ENCODE peak calls at places on chromosomes 6 and 20, in seven cellular contexts. A is mammary epithelial cell, Q is MM.1S, N is fibroblast of lung, O is PC-3, V is GM23248, K is HCT116. J is an unnamed sample.

GRCh38 chr6:108896111-108896661 is 48.0 kb downstream of the ARMC2 start:
- DNase-seq in V (peak; percentile 91), A (peak; percentile 77), N (peak; percentile 92), O (peak; percentile 38), Q (peak; percentile 92), K (no peak), J (peak; percentile 94)

GRCh38 chr6:15843226-15843625 is 180.4 kb upstream of the DTNBP1 start:
- DNase-seq in O (no peak), Q (no peak), N (no peak), V (no peak), A (no peak), K (no peak), J (no peak)

GRCh38 chr6:156057869-156058268 is 602.2 kb upstream of the NOX3 start:
- DNase-seq in K (no peak), N (no peak), Q (no peak), V (no peak), O (no peak), A (no peak), J (no peak)

GRCh38 chr20:49505518-49505917 is 23.1 kb upstream of the KCNB1 start:
- DNase-seq in Q (no peak), O (no peak), A (no peak), K (no peak), N (peak; percentile 11), V (peak; percentile 62), J (peak; percentile 67)

GRCh38 chr6:119119989-119120388 is 41.5 kb upstream of the FAM184A start:
- DNase-seq in V (peak; percentile 89), O (peak; percentile 15), Q (no peak), K (no peak), A (peak; percentile 45), N (peak; percentile 86), J (peak; percentile 70)

GRCh38 chr20:62768815-62769287 is 27.4 kb upstream of the MRGBP start:
- DNase-seq in A (peak; percentile 20), O (no peak), K (no peak), Q (no peak), N (no peak), V (peak; percentile 40), J (peak; percentile 70)

GRCh38 chr6:7559651-7560385 is 18.3 kb downstream of the DSP start:
- DNase-seq in O (peak; percentile 74), N (no peak), A (peak; percentile 92), K (no peak), V (peak; percentile 62), Q (no peak), J (no peak)

GRCh38 chr6:128425855-128426254 is 94.5 kb downstream of the PTPRK start:
- DNase-seq in V (no peak), N (no peak), Q (no peak), K (no peak), A (no peak), O (no peak), J (no peak)

GRCh38 chr20:60477958-60478357 is 519.7 kb downstream of the CDH26 start:
- DNase-seq in A (no peak), N (no peak), Q (no peak), V (no peak), K (no peak), O (no peak), J (no peak)

GRCh38 chr20:63290677-63291472 is 2.1 kb upstream of the COL20A1 start:
- DNase-seq in N (peak; percentile 12), Q (peak; percentile 26), A (peak; percentile 31), V (peak; percentile 70), K (peak; percentile 13), O (peak; percentile 62), J (peak; percentile 20)

GRCh38 chr6:142416179-142416578 is 114.4 kb downstream of the ADGRG6 start:
- DNase-seq in K (no peak), N (peak; percentile 91), A (peak; percentile 80), O (peak; percentile 41), Q (no peak), V (peak; percentile 98), J (peak; percentile 99)

GRCh38 chr6:126312013-126312665 is 27.8 kb upstream of the CENPW start:
- DNase-seq in K (peak; percentile 18), N (no peak), A (peak; percentile 43), Q (no peak), O (peak; percentile 49), V (peak; percentile 16), J (no peak)

GRCh38 chr20:31835977-31836852 is 9.2 kb downstream of the FOXS1 start:
- DNase-seq in Q (peak; percentile 86), K (peak; percentile 51), O (peak; percentile 94), A (peak; percentile 85), V (peak; percentile 97), N (peak; percentile 89), J (peak; percentile 91)

GRCh38 chr20:25382704-25383370 is 7.8 kb downstream of the ABHD12 start:
- DNase-seq in O (no peak), Q (no peak), N (no peak), V (no peak), K (no peak), A (no peak), J (no peak)

GRCh38 chr20:13322621-13323020 is 101.5 kb downstream of the ISM1 start:
- DNase-seq in Q (no peak), O (no peak), N (no peak), A (no peak), K (no peak), V (no peak), J (no peak)

GRCh38 chr6:64326939-64327338 is 691.3 kb downstream of the PHF3 start:
- DNase-seq in N (no peak), K (no peak), V (no peak), A (no peak), Q (no peak), O (no peak), J (no peak)

GRCh38 chr6:52253494-52253893 is 9.2 kb upstream of the IL17F start:
- DNase-seq in K (no peak), N (no peak), V (peak; percentile 64), O (no peak), Q (peak; percentile 22), A (peak; percentile 17), J (no peak)

GRCh38 chr6:18432180-18432579 is 45.0 kb downstream of the RNF144B start:
- DNase-seq in V (peak; percentile 68), K (no peak), N (peak; percentile 31), Q (no peak), O (peak; percentile 12), A (peak; percentile 93), J (peak; percentile 70)

GRCh38 chr20:22719250-22719649 is 134.9 kb upstream of the FOXA2 start:
- DNase-seq in Q (no peak), V (no peak), N (no peak), O (no peak), A (no peak), K (no peak), J (no peak)

GRCh38 chr20:1803216-1804128 is 91.7 kb upstream of the SIRPA start:
- DNase-seq in O (no peak), K (no peak), N (peak; percentile 59), A (no peak), Q (peak; percentile 79), V (peak; percentile 86), J (peak; percentile 68)

GRCh38 chr20:17675519-17676377 is 6.3 kb downstream of the RRBP1 start:
- DNase-seq in A (no peak), V (no peak), K (no peak), N (no peak), Q (no peak), O (no peak), J (no peak)

GRCh38 chr20:50153500-50154377 is at the start of gene PEDS1:
- DNase-seq in V (peak; percentile 98), O (peak; percentile 98), K (peak; percentile 66), Q (peak; percentile 90), N (peak; percentile 91), A (peak; percentile 91), J (peak; percentile 80)

GRCh38 chr6:5671162-5671561 is 335.6 kb downstream of the NRN1 start:
- DNase-seq in O (no peak), V (peak; percentile 69), N (peak; percentile 56), K (no peak), A (peak; percentile 32), Q (no peak), J (peak; percentile 59)

GRCh38 chr20:354298-354977 is 7.5 kb downstream of the NRSN2 start:
- DNase-seq in N (peak; percentile 80), K (peak; percentile 59), A (peak; percentile 56), O (peak; percentile 93), V (peak; percentile 79), Q (peak; percentile 78), J (peak; percentile 40)

GRCh38 chr6:24910331-24910849 is 25.4 kb downstream of the RIPOR2 start:
- DNase-seq in V (peak; percentile 24), Q (no peak), K (no peak), A (peak; percentile 16), N (no peak), O (no peak), J (no peak)

GRCh38 chr6:91299544-91300491 is 712.9 kb upstream of the MAP3K7 start:
- DNase-seq in A (no peak), V (no peak), Q (no peak), N (peak; percentile 94), O (peak; percentile 9), K (no peak), J (peak; percentile 97)
- H3K27me3 ChIP-seq in A (no peaks in the 10 kb centered on the region), V (no peaks in the 10 kb centered on the region), Q (no peaks in the 10 kb centered on the region), N (no peaks in the 10 kb centered on the region), O (no peaks in the 10 kb centered on the region), K (no peaks in the 10 kb centered on the region), J (no peaks in the 10 kb centered on the region)

DNA sequence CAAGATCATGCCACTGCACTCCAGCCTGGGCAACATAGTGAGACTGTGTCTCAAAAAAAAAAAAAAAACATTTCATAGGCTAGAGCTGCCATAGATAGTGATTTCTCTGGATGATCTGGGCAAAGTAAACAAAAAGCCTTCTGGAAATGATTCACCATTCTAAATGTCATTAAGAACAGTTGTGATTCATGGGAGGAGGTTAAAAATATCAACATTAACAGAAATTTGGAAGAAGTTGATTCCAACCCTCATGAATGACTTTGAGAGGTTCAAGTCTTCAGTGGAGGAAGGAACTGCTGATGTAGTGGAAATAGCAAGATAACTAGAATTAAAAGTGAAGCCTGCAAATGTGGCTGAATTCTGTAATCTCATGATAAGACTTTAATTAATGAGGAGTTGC is 26.8 kb upstream of the MMP24 start:
- DNase-seq in N (peak; percentile 26), K (no peak), V (peak; percentile 72), O (peak; percentile 70), Q (no peak), A (peak; percentile 43), J (peak; percentile 48)
- H3K4me2 ChIP-seq in N (no peak overlapping the region), K (no peak overlapping the region), V (peak overlapping the region; percentile 64), O (peak overlapping the region; percentile 66), Q (no peak overlapping the region), A (no peak overlapping the region), J (peak overlapping the region; percentile 43)

DNA sequence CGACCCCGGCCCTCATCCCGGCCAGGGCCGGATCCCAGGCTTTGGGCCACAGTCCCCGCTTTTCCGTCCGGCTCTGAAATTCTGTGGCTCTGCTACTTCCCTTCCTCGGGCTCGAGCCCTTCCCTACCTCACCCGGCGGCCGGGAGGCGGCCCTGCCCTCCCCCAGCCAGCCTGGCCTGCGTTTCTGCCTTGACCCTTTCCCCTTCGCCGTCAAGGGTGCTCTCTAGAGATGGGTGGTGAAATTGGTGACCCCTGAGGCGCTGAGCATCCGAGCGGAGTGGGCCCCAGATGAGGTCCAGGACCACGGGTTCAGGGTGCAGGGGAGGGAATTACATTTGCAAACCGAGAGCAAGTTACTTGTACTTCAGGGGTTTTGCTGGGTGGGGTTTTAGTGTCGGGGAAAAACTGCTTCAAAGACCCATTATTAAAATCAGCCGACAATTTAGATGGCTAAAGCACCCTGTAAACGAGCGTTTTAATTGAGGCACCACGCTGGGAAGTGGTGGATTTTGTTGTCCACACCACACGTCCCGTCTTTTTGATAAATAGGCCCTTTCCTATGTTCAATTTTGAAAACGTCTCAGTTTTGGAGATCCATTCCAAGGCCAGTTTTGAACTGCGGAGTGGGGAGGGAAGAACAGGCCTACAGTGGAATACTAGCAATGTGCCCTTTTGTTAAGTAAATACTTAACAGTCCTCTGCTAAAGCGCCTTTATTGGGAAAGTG is 9.9 kb downstream of the TFAP2A start:
- DNase-seq in Q (no peak), O (peak; percentile 12), V (no peak), K (no peak), N (no peak), A (no peak), J (no peak)
- TF ChIP-seq EZH2 in Q (no peak), O (no peak), V (no peak), K (no peak), N (no peak), A (no peak), J (no peak)

GRCh38 chr20:54156522-54156921 is 17.3 kb downstream of the CYP24A1 start:
- DNase-seq in N (no peak), K (no peak), O (no peak), A (no peak), Q (no peak), V (no peak), J (no peak)
- H3K27me3 ChIP-seq in N (peaks cover 7% of the 10 kb centered on the region), K (no peaks in the 10 kb centered on the region), O (no peaks in the 10 kb centered on the region), A (no peaks in the 10 kb centered on the region), Q (no peaks in the 10 kb centered on the region), V (no peaks in the 10 kb centered on the region), J (peaks cover 3% of the 10 kb centered on the region)